ENCODE peak calls at places on chromosomes 2 and 18, in six cellular contexts. One of them, this sample, is unnamed.

GRCh38 chr2:43171789-43172188 is 54.6 kb downstream of the ZFP36L2 start:
- DNase-seq in neural progenitor cell: no peak
- DNase-seq in astrocyte: peak
- DNase-seq in lower leg skin: no peak
- DNase-seq in left lung: peak
- DNase-seq in GM12878: no peak
- DNase-seq in this sample: peak

GRCh38 chr18:77132369-77133050 is at the start of gene MBP:
- DNase-seq in neural progenitor cell: peak
- DNase-seq in astrocyte: no peak
- DNase-seq in lower leg skin: peak
- DNase-seq in left lung: peak
- DNase-seq in GM12878: no peak
- DNase-seq in this sample: no peak

GRCh38 chr2:217656366-217656765 is 346.4 kb downstream of the TNS1 start:
- DNase-seq in neural progenitor cell: no peak
- DNase-seq in astrocyte: no peak
- DNase-seq in lower leg skin: no peak
- DNase-seq in left lung: no peak
- DNase-seq in GM12878: no peak
- DNase-seq in this sample: no peak

GRCh38 chr18:47260138-47260923 is 8.9 kb upstream of the SKOR2 start:
- DNase-seq in neural progenitor cell: peak
- DNase-seq in astrocyte: peak
- DNase-seq in lower leg skin: no peak
- DNase-seq in left lung: peak
- DNase-seq in GM12878: no peak
- DNase-seq in this sample: no peak

GRCh38 chr18:75558790-75559189 is 131.3 kb upstream of the SMIM21 start:
- DNase-seq in neural progenitor cell: no peak
- DNase-seq in astrocyte: no peak
- DNase-seq in lower leg skin: no peak
- DNase-seq in left lung: no peak
- DNase-seq in GM12878: no peak
- DNase-seq in this sample: no peak

GRCh38 chr2:237067985-237068576 is 17.6 kb upstream of the COPS8 start:
- DNase-seq in neural progenitor cell: no peak
- DNase-seq in astrocyte: no peak
- DNase-seq in lower leg skin: no peak
- DNase-seq in left lung: no peak
- DNase-seq in GM12878: no peak
- DNase-seq in this sample: no peak

GRCh38 chr2:158394453-158394852 is 62.1 kb downstream of the CCDC148 start:
- DNase-seq in neural progenitor cell: peak
- DNase-seq in astrocyte: peak
- DNase-seq in lower leg skin: no peak
- DNase-seq in left lung: no peak
- DNase-seq in GM12878: no peak
- DNase-seq in this sample: no peak

GRCh38 chr2:232994446-232994845 is 18.6 kb downstream of the NGEF start:
- DNase-seq in neural progenitor cell: no peak
- DNase-seq in astrocyte: no peak
- DNase-seq in lower leg skin: peak
- DNase-seq in left lung: no peak
- DNase-seq in GM12878: no peak
- DNase-seq in this sample: no peak

GRCh38 chr2:77161009-77161408 is 361.2 kb downstream of the LRRTM4 start:
- DNase-seq in neural progenitor cell: no peak
- DNase-seq in astrocyte: peak
- DNase-seq in lower leg skin: no peak
- DNase-seq in left lung: no peak
- DNase-seq in GM12878: no peak
- DNase-seq in this sample: peak

GRCh38 chr2:210917465-210917864 is 361.1 kb downstream of the CPS1 start:
- DNase-seq in neural progenitor cell: no peak
- DNase-seq in astrocyte: no peak
- DNase-seq in lower leg skin: no peak
- DNase-seq in left lung: no peak
- DNase-seq in GM12878: no peak
- DNase-seq in this sample: no peak

GRCh38 chr2:55116598-55116964 is 66.3 kb upstream of the RTN4 start:
- DNase-seq in neural progenitor cell: no peak
- DNase-seq in astrocyte: no peak
- DNase-seq in lower leg skin: no peak
- DNase-seq in left lung: no peak
- DNase-seq in GM12878: no peak
- DNase-seq in this sample: no peak

GRCh38 chr2:41932241-41933034 is 115.4 kb upstream of the PKDCC start:
- DNase-seq in neural progenitor cell: no peak
- DNase-seq in astrocyte: peak
- DNase-seq in lower leg skin: peak
- DNase-seq in left lung: peak
- DNase-seq in GM12878: no peak
- DNase-seq in this sample: no peak
- H3K4me3 ChIP-seq in neural progenitor cell: no peak
- H3K4me3 ChIP-seq in astrocyte: no peak
- H3K4me3 ChIP-seq in lower leg skin: no peak
- H3K4me3 ChIP-seq in left lung: no peak
- H3K4me3 ChIP-seq in GM12878: no peak
- H3K4me3 ChIP-seq in this sample: no peak

GRCh38 chr2:110216803-110217202 is 4.5 kb upstream of the MTLN start:
- DNase-seq in neural progenitor cell: no peak
- DNase-seq in astrocyte: peak
- DNase-seq in lower leg skin: no peak
- DNase-seq in left lung: no peak
- DNase-seq in GM12878: no peak
- DNase-seq in this sample: no peak

GRCh38 chr2:110215566-110216158 is 3.3 kb upstream of the MTLN start:
- DNase-seq in neural progenitor cell: no peak
- DNase-seq in astrocyte: no peak
- DNase-seq in lower leg skin: no peak
- DNase-seq in left lung: no peak
- DNase-seq in GM12878: no peak
- DNase-seq in this sample: no peak

GRCh38 chr2:110216199-110216598 is 3.9 kb upstream of the MTLN start:
- DNase-seq in neural progenitor cell: no peak
- DNase-seq in astrocyte: no peak
- DNase-seq in lower leg skin: no peak
- DNase-seq in left lung: no peak
- DNase-seq in GM12878: no peak
- DNase-seq in this sample: no peak

GRCh38 chr2:110211938-110212858 is at the start of gene MTLN:
- DNase-seq in neural progenitor cell: peak
- DNase-seq in astrocyte: peak
- DNase-seq in lower leg skin: peak
- DNase-seq in left lung: peak
- DNase-seq in GM12878: peak
- DNase-seq in this sample: no peak
- TF ChIP-seq CTCF in neural progenitor cell: no peak
- TF ChIP-seq CTCF in astrocyte: no peak
- TF ChIP-seq CTCF in lower leg skin: no peak
- TF ChIP-seq CTCF in left lung: no peak
- TF ChIP-seq CTCF in GM12878: no peak
- TF ChIP-seq CTCF in this sample: no peak

GRCh38 chr18:70822167-70822566 is 533.3 kb downstream of the SOCS6 start:
- DNase-seq in neural progenitor cell: no peak
- DNase-seq in astrocyte: no peak
- DNase-seq in lower leg skin: no peak
- DNase-seq in left lung: no peak
- DNase-seq in GM12878: no peak
- DNase-seq in this sample: no peak
- H3K4me3 ChIP-seq in neural progenitor cell: no peak
- H3K4me3 ChIP-seq in astrocyte: no peak
- H3K4me3 ChIP-seq in lower leg skin: no peak
- H3K4me3 ChIP-seq in left lung: no peak
- H3K4me3 ChIP-seq in GM12878: no peak
- H3K4me3 ChIP-seq in this sample: no peak

GRCh38 chr2:223460774-223461211 is 141.4 kb downstream of the SCG2 start:
- DNase-seq in neural progenitor cell: no peak
- DNase-seq in astrocyte: peak
- DNase-seq in lower leg skin: no peak
- DNase-seq in left lung: no peak
- DNase-seq in GM12878: no peak
- DNase-seq in this sample: no peak

GRCh38 chr2:223464071-223464470 is 138.1 kb downstream of the SCG2 start:
- DNase-seq in neural progenitor cell: no peak
- DNase-seq in astrocyte: peak
- DNase-seq in lower leg skin: no peak
- DNase-seq in left lung: no peak
- DNase-seq in GM12878: no peak
- DNase-seq in this sample: no peak

GRCh38 chr2:223457301-223457700 is 144.9 kb downstream of the SCG2 start:
- DNase-seq in neural progenitor cell: no peak
- DNase-seq in astrocyte: peak
- DNase-seq in lower leg skin: no peak
- DNase-seq in left lung: no peak
- DNase-seq in GM12878: no peak
- DNase-seq in this sample: no peak

GRCh38 chr2:223459328-223459939 is 142.7 kb downstream of the SCG2 start:
- DNase-seq in neural progenitor cell: peak
- DNase-seq in astrocyte: peak
- DNase-seq in lower leg skin: no peak
- DNase-seq in left lung: no peak
- DNase-seq in GM12878: no peak
- DNase-seq in this sample: no peak
- TF ChIP-seq CTCF in neural progenitor cell: peak
- TF ChIP-seq CTCF in astrocyte: peak
- TF ChIP-seq CTCF in lower leg skin: no peak
- TF ChIP-seq CTCF in left lung: peak
- TF ChIP-seq CTCF in GM12878: peak
- TF ChIP-seq CTCF in this sample: peak

DNA sequence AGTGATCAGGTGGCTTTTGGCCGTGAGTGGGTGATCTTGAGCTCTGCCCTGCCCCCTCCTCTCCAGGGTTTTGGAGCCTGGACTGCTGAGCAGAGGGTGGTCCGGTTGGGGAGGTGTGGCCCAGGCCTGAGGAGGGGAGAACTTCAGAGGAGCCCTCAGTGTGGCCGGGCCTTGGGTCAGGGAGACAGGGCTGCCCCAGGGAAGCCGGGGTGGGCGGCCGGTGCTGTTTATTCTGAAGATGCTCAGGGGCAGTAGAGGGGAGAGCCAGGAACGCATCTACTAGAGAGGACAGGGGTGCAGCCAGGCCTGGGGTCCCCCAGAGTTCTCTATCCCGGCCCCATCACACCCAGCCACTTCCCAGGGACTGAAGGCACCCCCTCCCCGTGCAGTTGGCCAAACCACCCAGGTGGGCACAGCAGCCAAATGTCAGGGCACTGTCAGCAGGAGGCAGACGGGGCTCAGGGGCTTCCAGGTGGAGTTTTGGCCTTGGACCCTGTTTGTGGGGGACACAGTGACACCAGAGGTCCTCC is 971 bp downstream of the ERFE start:
- DNase-seq in neural progenitor cell: no peak
- DNase-seq in astrocyte: no peak
- DNase-seq in lower leg skin: no peak
- DNase-seq in left lung: no peak
- DNase-seq in GM12878: no peak
- DNase-seq in this sample: no peak
- H3K4me3 ChIP-seq in neural progenitor cell: peak
- H3K4me3 ChIP-seq in astrocyte: peak
- H3K4me3 ChIP-seq in lower leg skin: no peak
- H3K4me3 ChIP-seq in left lung: no peak
- H3K4me3 ChIP-seq in GM12878: no peak
- H3K4me3 ChIP-seq in this sample: no peak